ENCODE peak calls at places on chromosome 2, in eight cellular contexts. B is astrocyte of the spinal cord; Z is naive B cell; Y is activated naive CD4-positive, alpha-beta T cell treated with anti-CD3 and anti-CD28 coated beads for 36 hours; R is SJCRH30; M is CD4-positive, CD25-positive, alpha-beta regulatory T cell; K is HT-29; D is stimulated activated CD4-positive, alpha-beta T cell treated with anti-CD3 and anti-CD28 coated beads, Interleukin-1b, Interleukin-23, amount 100 ng/mL, for 1 hour. A is an unnamed sample.

GRCh38 chr2:74152954-74153353 is 5.2 kb upstream of the BOLA3 start:
- DNase-seq in B (no peak), Z (no peak), Y (no peak), R (no peak), M (no peak), K (no peak), D (no peak), A (no peak)

GRCh38 chr2:225465827-225466226 is 66.3 kb downstream of the NYAP2 start:
- DNase-seq in B (no peak), Z (no peak), Y (no peak), R (no peak), M (no peak), K (no peak), D (no peak), A (no peak)

GRCh38 chr2:223997938-223998337 is 40.7 kb downstream of the MRPL44 start:
- DNase-seq in B (peak), Z (no peak), Y (no peak), R (no peak), M (no peak), K (no peak), D (no peak), A (no peak)

GRCh38 chr2:37637122-37637875 is 34.1 kb downstream of the CDC42EP3 start:
- DNase-seq in B (no peak), Z (no peak), Y (no peak), R (no peak), M (no peak), K (no peak), D (no peak), A (no peak)

GRCh38 chr2:11175293-11175795 is 20.1 kb downstream of the SLC66A3 start:
- DNase-seq in B (peak), Z (no peak), Y (no peak), R (peak), M (no peak), K (no peak), D (no peak), A (no peak)

GRCh38 chr2:152456262-152456661 is 121.3 kb downstream of the FMNL2 start:
- DNase-seq in B (peak), Z (no peak), Y (no peak), R (no peak), M (no peak), K (no peak), D (no peak), A (no peak)

GRCh38 chr2:43737097-43737854 is 36.6 kb upstream of the DYNC2LI1 start:
- DNase-seq in B (peak), Z (no peak), Y (no peak), R (no peak), M (no peak), K (no peak), D (no peak), A (no peak)

GRCh38 chr2:160325413-160325812 is 125.3 kb upstream of the ITGB6 start:
- DNase-seq in B (no peak), Z (no peak), Y (no peak), R (no peak), M (no peak), K (no peak), D (no peak), A (no peak)

GRCh38 chr2:84314901-84315330 is 144.2 kb downstream of the SUCLG1 start:
- DNase-seq in B (peak), Z (peak), Y (peak), R (peak), M (peak), K (peak), D (peak), A (peak)

GRCh38 chr2:158967731-158968395 is 577 bp upstream of the TANC1 start:
- DNase-seq in B (peak), Z (no peak), Y (no peak), R (peak), M (no peak), K (peak), D (no peak), A (no peak)

GRCh38 chr2:776038-776437 is 98.8 kb upstream of the TMEM18 start:
- DNase-seq in B (peak), Z (no peak), Y (no peak), R (no peak), M (no peak), K (no peak), D (no peak), A (no peak)

GRCh38 chr2:158688722-158689121 is 106.4 kb upstream of the DAPL1 start:
- DNase-seq in B (peak), Z (no peak), Y (no peak), R (peak), M (no peak), K (no peak), D (no peak), A (no peak)

GRCh38 chr2:194090251-194090905 is 1566.6 kb upstream of the SLC39A10 start:
- DNase-seq in B (no peak), Z (no peak), Y (no peak), R (no peak), M (no peak), K (no peak), D (no peak), A (no peak)

GRCh38 chr2:128593518-128594272 is 275.0 kb upstream of the HS6ST1 start:
- DNase-seq in B (peak), Z (no peak), Y (no peak), R (peak), M (no peak), K (no peak), D (no peak), A (no peak)

GRCh38 chr2:134308474-134309385 is 54.9 kb downstream of the MGAT5 start:
- DNase-seq in B (no peak), Z (no peak), Y (no peak), R (no peak), M (no peak), K (no peak), D (no peak), A (no peak)

GRCh38 chr2:66570471-66570870 is 135.5 kb downstream of the MEIS1 start:
- DNase-seq in B (no peak), Z (no peak), Y (no peak), R (no peak), M (no peak), K (no peak), D (no peak), A (no peak)

A was measured in GOT3.